ENCODE peak calls at places on chromosomes 2 and 18, in nine cellular contexts. One of them, this sample, is unnamed.

GRCh38 chr2:147173186-147173575 is 671.6 kb upstream of the ACVR2A start:
- DNase-seq in T-helper 22 cell: no peak
- DNase-seq in astrocyte of the cerebellum: no peak
- DNase-seq in astrocyte of the spinal cord: peak; percentile 3
- DNase-seq in cardiac fibroblast: peak; percentile 10
- DNase-seq in A172: no peak
- DNase-seq in putamen: no peak
- DNase-seq in NCI-H526 treated with DMSO at 0.1 percent for 48 hours: no peak
- DNase-seq in AG10803: peak; percentile 85
- DNase-seq in this sample: peak; percentile 40

GRCh38 chr2:4873328-4873727 is 818.9 kb upstream of the SOX11 start:
- DNase-seq in putamen: no peak
- DNase-seq in astrocyte of the spinal cord: no peak
- DNase-seq in astrocyte of the cerebellum: no peak
- DNase-seq in T-helper 22 cell: no peak
- DNase-seq in AG10803: no peak
- DNase-seq in NCI-H526 treated with DMSO at 0.1 percent for 48 hours: no peak
- DNase-seq in cardiac fibroblast: no peak
- DNase-seq in A172: no peak
- DNase-seq in this sample: no peak

GRCh38 chr18:79567481-79568147 is 112.0 kb upstream of the CTDP1 start:
- DNase-seq in astrocyte of the cerebellum: peak; percentile 53
- DNase-seq in putamen: no peak
- DNase-seq in A172: peak; percentile 65
- DNase-seq in T-helper 22 cell: no peak
- DNase-seq in cardiac fibroblast: peak; percentile 94
- DNase-seq in astrocyte of the spinal cord: peak; percentile 90
- DNase-seq in NCI-H526 treated with DMSO at 0.1 percent for 48 hours: no peak
- DNase-seq in AG10803: peak; percentile 93
- DNase-seq in this sample: peak; percentile 98

GRCh38 chr2:18118703-18119102 is 240.2 kb downstream of the KCNS3 start:
- DNase-seq in NCI-H526 treated with DMSO at 0.1 percent for 48 hours: no peak
- DNase-seq in A172: no peak
- DNase-seq in astrocyte of the cerebellum: no peak
- DNase-seq in AG10803: peak; percentile 65
- DNase-seq in putamen: no peak
- DNase-seq in T-helper 22 cell: no peak
- DNase-seq in cardiac fibroblast: no peak
- DNase-seq in astrocyte of the spinal cord: peak; percentile 26
- DNase-seq in this sample: peak; percentile 9

GRCh38 chr18:46445914-46446313 is 211.1 kb downstream of the LOXHD1 start:
- DNase-seq in A172: no peak
- DNase-seq in AG10803: no peak
- DNase-seq in NCI-H526 treated with DMSO at 0.1 percent for 48 hours: no peak
- DNase-seq in T-helper 22 cell: no peak
- DNase-seq in putamen: no peak
- DNase-seq in astrocyte of the spinal cord: no peak
- DNase-seq in astrocyte of the cerebellum: no peak
- DNase-seq in cardiac fibroblast: no peak
- DNase-seq in this sample: no peak

GRCh38 chr2:25078171-25079049 is 36.5 kb downstream of the EFR3B start:
- DNase-seq in NCI-H526 treated with DMSO at 0.1 percent for 48 hours: no peak
- DNase-seq in A172: peak; percentile 96
- DNase-seq in T-helper 22 cell: no peak
- DNase-seq in astrocyte of the spinal cord: peak; percentile 89
- DNase-seq in putamen: peak; percentile 70
- DNase-seq in cardiac fibroblast: peak; percentile 57
- DNase-seq in AG10803: peak; percentile 51
- DNase-seq in astrocyte of the cerebellum: peak; percentile 81
- DNase-seq in this sample: peak; percentile 79

GRCh38 chr2:168550670-168551069 is 94.6 kb downstream of the CERS6 start:
- DNase-seq in NCI-H526 treated with DMSO at 0.1 percent for 48 hours: no peak
- DNase-seq in putamen: peak; percentile 12
- DNase-seq in astrocyte of the cerebellum: no peak
- DNase-seq in T-helper 22 cell: no peak
- DNase-seq in cardiac fibroblast: no peak
- DNase-seq in A172: no peak
- DNase-seq in astrocyte of the spinal cord: no peak
- DNase-seq in AG10803: peak; percentile 27
- DNase-seq in this sample: no peak

GRCh38 chr2:240640939-240641338 is 15.7 kb downstream of the GPR35 start:
- DNase-seq in T-helper 22 cell: no peak
- DNase-seq in putamen: no peak
- DNase-seq in cardiac fibroblast: peak; percentile 39
- DNase-seq in A172: no peak
- DNase-seq in astrocyte of the spinal cord: no peak
- DNase-seq in astrocyte of the cerebellum: no peak
- DNase-seq in AG10803: peak; percentile 21
- DNase-seq in NCI-H526 treated with DMSO at 0.1 percent for 48 hours: peak; percentile 48
- DNase-seq in this sample: peak; percentile 44

GRCh38 chr2:25794544-25795276 is 83.6 kb downstream of the ASXL2 start:
- DNase-seq in astrocyte of the spinal cord: no peak
- DNase-seq in astrocyte of the cerebellum: no peak
- DNase-seq in AG10803: no peak
- DNase-seq in NCI-H526 treated with DMSO at 0.1 percent for 48 hours: no peak
- DNase-seq in cardiac fibroblast: no peak
- DNase-seq in A172: no peak
- DNase-seq in putamen: no peak
- DNase-seq in T-helper 22 cell: peak; percentile 2
- DNase-seq in this sample: no peak

GRCh38 chr18:23200751-23201150 is 65.5 kb downstream of the CABLES1 start:
- DNase-seq in NCI-H526 treated with DMSO at 0.1 percent for 48 hours: no peak
- DNase-seq in T-helper 22 cell: no peak
- DNase-seq in astrocyte of the cerebellum: no peak
- DNase-seq in astrocyte of the spinal cord: no peak
- DNase-seq in A172: no peak
- DNase-seq in cardiac fibroblast: no peak
- DNase-seq in AG10803: no peak
- DNase-seq in putamen: no peak
- DNase-seq in this sample: no peak

GRCh38 chr2:186780701-186781316 is 68.2 kb downstream of the ZSWIM2 start:
- DNase-seq in AG10803: peak; percentile 4
- DNase-seq in astrocyte of the cerebellum: peak; percentile 16
- DNase-seq in cardiac fibroblast: peak; percentile 60
- DNase-seq in NCI-H526 treated with DMSO at 0.1 percent for 48 hours: peak; percentile 6
- DNase-seq in A172: peak; percentile 33
- DNase-seq in astrocyte of the spinal cord: peak; percentile 17
- DNase-seq in putamen: no peak
- DNase-seq in T-helper 22 cell: no peak
- DNase-seq in this sample: peak; percentile 46

GRCh38 chr2:162037028-162037795 is 36.8 kb downstream of the DPP4 start:
- DNase-seq in astrocyte of the spinal cord: no peak
- DNase-seq in astrocyte of the cerebellum: no peak
- DNase-seq in T-helper 22 cell: no peak
- DNase-seq in cardiac fibroblast: no peak
- DNase-seq in A172: no peak
- DNase-seq in putamen: no peak
- DNase-seq in NCI-H526 treated with DMSO at 0.1 percent for 48 hours: no peak
- DNase-seq in AG10803: no peak
- DNase-seq in this sample: no peak

GRCh38 chr18:6884944-6885343 is 155.4 kb downstream of the ARHGAP28 start:
- DNase-seq in astrocyte of the spinal cord: peak; percentile 52
- DNase-seq in A172: no peak
- DNase-seq in cardiac fibroblast: no peak
- DNase-seq in putamen: no peak
- DNase-seq in NCI-H526 treated with DMSO at 0.1 percent for 48 hours: no peak
- DNase-seq in AG10803: no peak
- DNase-seq in astrocyte of the cerebellum: no peak
- DNase-seq in T-helper 22 cell: no peak
- DNase-seq in this sample: peak; percentile 24

GRCh38 chr2:236774171-236774570 is 204.5 kb downstream of the ACKR3 start:
- DNase-seq in putamen: no peak
- DNase-seq in cardiac fibroblast: no peak
- DNase-seq in astrocyte of the spinal cord: no peak
- DNase-seq in NCI-H526 treated with DMSO at 0.1 percent for 48 hours: no peak
- DNase-seq in A172: no peak
- DNase-seq in AG10803: no peak
- DNase-seq in T-helper 22 cell: no peak
- DNase-seq in astrocyte of the cerebellum: no peak
- DNase-seq in this sample: no peak

GRCh38 chr2:157758586-157758985 is 117.5 kb downstream of the ACVR1 start:
- DNase-seq in astrocyte of the spinal cord: no peak
- DNase-seq in T-helper 22 cell: no peak
- DNase-seq in AG10803: no peak
- DNase-seq in A172: no peak
- DNase-seq in NCI-H526 treated with DMSO at 0.1 percent for 48 hours: no peak
- DNase-seq in cardiac fibroblast: no peak
- DNase-seq in putamen: no peak
- DNase-seq in astrocyte of the cerebellum: no peak
- DNase-seq in this sample: no peak

GRCh38 chr18:28127228-28127627 is 49.7 kb downstream of the CDH2 start:
- DNase-seq in T-helper 22 cell: no peak
- DNase-seq in cardiac fibroblast: no peak
- DNase-seq in A172: no peak
- DNase-seq in NCI-H526 treated with DMSO at 0.1 percent for 48 hours: no peak
- DNase-seq in astrocyte of the spinal cord: no peak
- DNase-seq in astrocyte of the cerebellum: no peak
- DNase-seq in putamen: no peak
- DNase-seq in AG10803: no peak
- DNase-seq in this sample: no peak

GRCh38 chr2:237198144-237198900 is 112.6 kb downstream of the COPS8 start:
- DNase-seq in T-helper 22 cell: no peak
- DNase-seq in astrocyte of the spinal cord: peak; percentile 61
- DNase-seq in astrocyte of the cerebellum: no peak
- DNase-seq in putamen: no peak
- DNase-seq in NCI-H526 treated with DMSO at 0.1 percent for 48 hours: no peak
- DNase-seq in A172: no peak
- DNase-seq in AG10803: peak; percentile 76
- DNase-seq in cardiac fibroblast: peak; percentile 59
- DNase-seq in this sample: peak; percentile 86

GRCh38 chr2:64669288-64669687 is 15.6 kb upstream of the SERTAD2 start:
- DNase-seq in astrocyte of the spinal cord: no peak
- DNase-seq in cardiac fibroblast: no peak
- DNase-seq in T-helper 22 cell: no peak
- DNase-seq in NCI-H526 treated with DMSO at 0.1 percent for 48 hours: no peak
- DNase-seq in putamen: no peak
- DNase-seq in astrocyte of the cerebellum: no peak
- DNase-seq in A172: no peak
- DNase-seq in AG10803: no peak
- DNase-seq in this sample: no peak

GRCh38 chr2:197975956-197976519 is 171.6 kb downstream of the PLCL1 start:
- DNase-seq in T-helper 22 cell: no peak
- DNase-seq in NCI-H526 treated with DMSO at 0.1 percent for 48 hours: no peak
- DNase-seq in A172: no peak
- DNase-seq in cardiac fibroblast: no peak
- DNase-seq in astrocyte of the spinal cord: no peak
- DNase-seq in AG10803: peak; percentile 23
- DNase-seq in putamen: no peak
- DNase-seq in astrocyte of the cerebellum: peak; percentile 35
- DNase-seq in this sample: no peak

GRCh38 chr2:188399159-188399558 is 107.5 kb downstream of the GULP1 start:
- DNase-seq in astrocyte of the cerebellum: peak; percentile 59
- DNase-seq in A172: peak; percentile 44
- DNase-seq in cardiac fibroblast: peak; percentile 55
- DNase-seq in AG10803: no peak
- DNase-seq in astrocyte of the spinal cord: peak; percentile 81
- DNase-seq in NCI-H526 treated with DMSO at 0.1 percent for 48 hours: no peak
- DNase-seq in T-helper 22 cell: no peak
- DNase-seq in putamen: no peak
- DNase-seq in this sample: peak; percentile 68

GRCh38 chr18:6921571-6921970 is 192.1 kb downstream of the ARHGAP28 start:
- DNase-seq in NCI-H526 treated with DMSO at 0.1 percent for 48 hours: no peak
- DNase-seq in A172: no peak
- DNase-seq in T-helper 22 cell: no peak
- DNase-seq in astrocyte of the spinal cord: no peak
- DNase-seq in astrocyte of the cerebellum: no peak
- DNase-seq in putamen: no peak
- DNase-seq in cardiac fibroblast: no peak
- DNase-seq in AG10803: no peak
- DNase-seq in this sample: no peak

GRCh38 chr18:68757121-68757520 is 40.8 kb upstream of the CCDC102B start:
- DNase-seq in astrocyte of the cerebellum: no peak
- DNase-seq in A172: no peak
- DNase-seq in astrocyte of the spinal cord: no peak
- DNase-seq in T-helper 22 cell: no peak
- DNase-seq in putamen: no peak
- DNase-seq in AG10803: peak; percentile 33
- DNase-seq in NCI-H526 treated with DMSO at 0.1 percent for 48 hours: no peak
- DNase-seq in cardiac fibroblast: no peak
- DNase-seq in this sample: no peak

GRCh38 chr2:240618776-240619175 is 6.5 kb upstream of the GPR35 start:
- DNase-seq in astrocyte of the spinal cord: no peak
- DNase-seq in putamen: no peak
- DNase-seq in astrocyte of the cerebellum: no peak
- DNase-seq in cardiac fibroblast: no peak
- DNase-seq in NCI-H526 treated with DMSO at 0.1 percent for 48 hours: no peak
- DNase-seq in AG10803: no peak
- DNase-seq in T-helper 22 cell: no peak
- DNase-seq in A172: no peak
- DNase-seq in this sample: no peak

GRCh38 chr2:168216351-168217005 is 30.9 kb downstream of the STK39 start:
- DNase-seq in cardiac fibroblast: no peak
- DNase-seq in NCI-H526 treated with DMSO at 0.1 percent for 48 hours: no peak
- DNase-seq in putamen: no peak
- DNase-seq in T-helper 22 cell: no peak
- DNase-seq in astrocyte of the cerebellum: peak; percentile 51
- DNase-seq in astrocyte of the spinal cord: peak; percentile 59
- DNase-seq in AG10803: peak; percentile 64
- DNase-seq in A172: peak; percentile 81
- DNase-seq in this sample: peak; percentile 28

GRCh38 chr2:127048618-127048935 is 58.4 kb downstream of the BIN1 start:
- DNase-seq in putamen: no peak
- DNase-seq in cardiac fibroblast: no peak
- DNase-seq in NCI-H526 treated with DMSO at 0.1 percent for 48 hours: no peak
- DNase-seq in astrocyte of the spinal cord: no peak
- DNase-seq in AG10803: no peak
- DNase-seq in astrocyte of the cerebellum: no peak
- DNase-seq in T-helper 22 cell: no peak
- DNase-seq in A172: no peak
- DNase-seq in this sample: no peak

GRCh38 chr18:79576686-79577351 is 102.8 kb upstream of the CTDP1 start:
- DNase-seq in AG10803: peak; percentile 32
- DNase-seq in astrocyte of the spinal cord: peak; percentile 49
- DNase-seq in T-helper 22 cell: no peak
- DNase-seq in cardiac fibroblast: peak; percentile 37
- DNase-seq in putamen: peak; percentile 87
- DNase-seq in astrocyte of the cerebellum: no peak
- DNase-seq in NCI-H526 treated with DMSO at 0.1 percent for 48 hours: no peak
- DNase-seq in A172: no peak
- DNase-seq in this sample: peak; percentile 31

GRCh38 chr2:29655391-29656086 is 265.8 kb downstream of the ALK start:
- DNase-seq in cardiac fibroblast: peak; percentile 30
- DNase-seq in T-helper 22 cell: no peak
- DNase-seq in putamen: no peak
- DNase-seq in astrocyte of the cerebellum: no peak
- DNase-seq in A172: no peak
- DNase-seq in AG10803: no peak
- DNase-seq in astrocyte of the spinal cord: no peak
- DNase-seq in NCI-H526 treated with DMSO at 0.1 percent for 48 hours: no peak
- DNase-seq in this sample: peak; percentile 48

GRCh38 chr2:112547333-112547732 is 5.1 kb downstream of the POLR1B start:
- DNase-seq in A172: no peak
- DNase-seq in putamen: peak; percentile 47
- DNase-seq in AG10803: peak; percentile 56
- DNase-seq in NCI-H526 treated with DMSO at 0.1 percent for 48 hours: no peak
- DNase-seq in astrocyte of the cerebellum: peak; percentile 18
- DNase-seq in cardiac fibroblast: peak; percentile 59
- DNase-seq in astrocyte of the spinal cord: peak; percentile 9
- DNase-seq in T-helper 22 cell: no peak
- DNase-seq in this sample: peak; percentile 95

GRCh38 chr2:25831744-25832449 is 46.4 kb downstream of the ASXL2 start:
- DNase-seq in astrocyte of the cerebellum: no peak
- DNase-seq in A172: no peak
- DNase-seq in T-helper 22 cell: no peak
- DNase-seq in cardiac fibroblast: no peak
- DNase-seq in astrocyte of the spinal cord: no peak
- DNase-seq in putamen: no peak
- DNase-seq in AG10803: no peak
- DNase-seq in NCI-H526 treated with DMSO at 0.1 percent for 48 hours: no peak
- DNase-seq in this sample: no peak

GRCh38 chr2:120575966-120576365 is 159.7 kb upstream of the GLI2 start:
- DNase-seq in astrocyte of the cerebellum: no peak
- DNase-seq in astrocyte of the spinal cord: no peak
- DNase-seq in putamen: no peak
- DNase-seq in AG10803: no peak
- DNase-seq in NCI-H526 treated with DMSO at 0.1 percent for 48 hours: no peak
- DNase-seq in cardiac fibroblast: no peak
- DNase-seq in A172: no peak
- DNase-seq in T-helper 22 cell: no peak
- DNase-seq in this sample: no peak

GRCh38 chr2:70684846-70685622 is 83.0 kb downstream of the ADD2 start:
- DNase-seq in A172: no peak
- DNase-seq in astrocyte of the cerebellum: no peak
- DNase-seq in putamen: no peak
- DNase-seq in NCI-H526 treated with DMSO at 0.1 percent for 48 hours: no peak
- DNase-seq in cardiac fibroblast: no peak
- DNase-seq in T-helper 22 cell: no peak
- DNase-seq in astrocyte of the spinal cord: no peak
- DNase-seq in AG10803: no peak
- DNase-seq in this sample: no peak